ENCODE peak calls at places on chromosome 7, in eight cellular contexts. G is BE2C; K is stomach; T is cardiac fibroblast; S is right cardiac atrium; I is colonic mucosa; H is effector CD4-positive, alpha-beta T cell; Z is fibroblast of pulmonary artery. C is an unnamed sample.

GRCh38 chr7:604884-605531 is 85.4 kb upstream of the PDGFA start:
- DNase-seq in G (no peak), K (no peak), T (peak), S (no peak), I (no peak), H (no peak), Z (peak), C (no peak)

GRCh38 chr7:90580051-90580450 is 16.1 kb upstream of the CDK14 start:
- DNase-seq in G (no peak), K (no peak), T (peak), S (no peak), I (no peak), H (no peak), Z (no peak), C (no peak)

GRCh38 chr7:111835066-111835465 is 272.8 kb upstream of the IMMP2L start:
- DNase-seq in G (peak), K (no peak), T (peak), S (no peak), I (no peak), H (no peak), Z (peak), C (no peak)

GRCh38 chr7:92973293-92973731 is 136.9 kb upstream of the CDK6 start:
- DNase-seq in G (no peak), K (no peak), T (peak), S (no peak), I (no peak), H (no peak), Z (no peak), C (no peak)

GRCh38 chr7:84372155-84372621 is 177.6 kb upstream of the SEMA3A start:
- DNase-seq in G (no peak), K (no peak), T (peak), S (no peak), I (no peak), H (no peak), Z (peak), C (no peak)

GRCh38 chr7:7967909-7968543 is 570 bp upstream of the GLCCI1 start:
- DNase-seq in G (no peak), K (no peak), T (no peak), S (no peak), I (no peak), H (no peak), Z (no peak), C (no peak)

GRCh38 chr7:101957733-101958525 is 140.5 kb downstream of the CUX1 start:
- DNase-seq in G (no peak), K (no peak), T (no peak), S (no peak), I (no peak), H (no peak), Z (no peak), C (no peak)

GRCh38 chr7:131038153-131038552 is 289.5 kb upstream of the MKLN1 start:
- DNase-seq in G (no peak), K (no peak), T (no peak), S (no peak), I (no peak), H (no peak), Z (no peak), C (no peak)

GRCh38 chr7:40306596-40306995 is 171.8 kb downstream of the SUGCT start:
- DNase-seq in G (no peak), K (no peak), T (peak), S (no peak), I (no peak), H (no peak), Z (peak), C (no peak)

GRCh38 chr7:120628233-120628632 is 229.7 kb downstream of the TSPAN12 start:
- DNase-seq in G (no peak), K (no peak), T (no peak), S (no peak), I (no peak), H (no peak), Z (no peak), C (no peak)

GRCh38 chr7:35658602-35659201 is 36.2 kb downstream of the HERPUD2 start:
- DNase-seq in G (no peak), K (no peak), T (no peak), S (no peak), I (no peak), H (no peak), Z (no peak), C (no peak)

GRCh38 chr7:122100021-122100420 is 44.0 kb downstream of the AASS start:
- DNase-seq in G (no peak), K (no peak), T (no peak), S (no peak), I (no peak), H (no peak), Z (peak), C (no peak)

GRCh38 chr7:149261321-149261828 is 621 bp upstream of the ZNF783 start:
- DNase-seq in G (no peak), K (no peak), T (peak), S (no peak), I (no peak), H (no peak), Z (peak), C (peak)

GRCh38 chr7:114949227-114949626 is 27.3 kb downstream of the MDFIC start:
- DNase-seq in G (no peak), K (no peak), T (no peak), S (no peak), I (no peak), H (no peak), Z (no peak), C (no peak)

GRCh38 chr7:142557971-142558582 is 191.2 kb upstream of the PRSS1 start:
- DNase-seq in G (peak), K (no peak), T (peak), S (peak), I (peak), H (peak), Z (peak), C (peak)

GRCh38 chr7:90597527-90597871 is 1.4 kb downstream of the CDK14 start:
- DNase-seq in G (no peak), K (no peak), T (no peak), S (no peak), I (no peak), H (no peak), Z (no peak), C (no peak)

GRCh38 chr7:87173456-87173855 is 21.2 kb downstream of the DMTF1 start:
- DNase-seq in G (no peak), K (no peak), T (no peak), S (no peak), I (no peak), H (no peak), Z (no peak), C (no peak)

GRCh38 chr7:155706376-155706775 is 61.9 kb downstream of the RBM33 start:
- DNase-seq in G (no peak), K (no peak), T (no peak), S (no peak), I (no peak), H (no peak), Z (no peak), C (no peak)

GRCh38 chr7:17599733-17600685 is 301.6 kb downstream of the AHR start:
- DNase-seq in G (no peak), K (no peak), T (peak), S (no peak), I (no peak), H (no peak), Z (peak), C (peak)

GRCh38 chr7:26156454-26157365 is 4.7 kb downstream of the NFE2L3 start:
- DNase-seq in G (no peak), K (no peak), T (peak), S (no peak), I (no peak), H (peak), Z (peak), C (peak)

GRCh38 chr7:103540986-103541385 is 95.0 kb upstream of the SLC26A5 start:
- DNase-seq in G (no peak), K (peak), T (no peak), S (peak), I (no peak), H (no peak), Z (peak), C (no peak)

GRCh38 chr7:56079450-56080185 is 13.1 kb downstream of the PHKG1 start:
- DNase-seq in G (peak), K (peak), T (peak), S (peak), I (peak), H (no peak), Z (peak), C (no peak)

GRCh38 chr7:16739863-16740622 is 13.5 kb upstream of the TSPAN13 start:
- DNase-seq in G (peak), K (no peak), T (peak), S (peak), I (peak), H (no peak), Z (peak), C (peak)

GRCh38 chr7:27030393-27031001 is 65.3 kb downstream of the HOXA1 start:
- DNase-seq in G (no peak), K (no peak), T (no peak), S (no peak), I (no peak), H (no peak), Z (no peak), C (no peak)

GRCh38 chr7:26292768-26293560 is 1.3 kb downstream of the SNX10 start:
- DNase-seq in G (no peak), K (no peak), T (no peak), S (no peak), I (no peak), H (no peak), Z (no peak), C (peak)

GRCh38 chr7:77691892-77692491 is 4.3 kb upstream of the RSBN1L start:
- DNase-seq in G (no peak), K (peak), T (no peak), S (no peak), I (peak), H (no peak), Z (no peak), C (no peak)

GRCh38 chr7:151402029-151402835 is 7.6 kb downstream of the WDR86 start:
- DNase-seq in G (no peak), K (no peak), T (no peak), S (no peak), I (no peak), H (no peak), Z (no peak), C (no peak)

GRCh38 chr7:135761751-135762488 is 13.3 kb upstream of the FAM180A start:
- DNase-seq in G (no peak), K (no peak), T (peak), S (peak), I (no peak), H (no peak), Z (peak), C (peak)